ENCODE peak calls at places on chromosome 20, in seven cellular contexts. One of them, this sample, is unnamed.

GRCh38 chr20:14337400-14338171 is at the start of gene FLRT3:
- DNase-seq in cardiac fibroblast: peak; percentile 86
- DNase-seq in B cell: peak; percentile 45
- DNase-seq in activated naive CD4-positive, alpha-beta T cell treated with anti-CD3 and anti-CD28 coated beads for 36 hours: peak; percentile 28
- DNase-seq in fibroblast of the aortic adventitia: peak; percentile 97
- DNase-seq in natural killer cell: no peak
- DNase-seq in OCI-LY7: peak; percentile 43
- DNase-seq in this sample: no peak

GRCh38 chr20:51966296-51966971 is 164.1 kb upstream of the SALL4 start:
- DNase-seq in cardiac fibroblast: peak; percentile 85
- DNase-seq in B cell: no peak
- DNase-seq in fibroblast of the aortic adventitia: peak; percentile 80
- DNase-seq in OCI-LY7: peak; percentile 55
- DNase-seq in activated naive CD4-positive, alpha-beta T cell treated with anti-CD3 and anti-CD28 coated beads for 36 hours: peak; percentile 19
- DNase-seq in natural killer cell: no peak
- DNase-seq in this sample: no peak

GRCh38 chr20:10877345-10877744 is 203.5 kb upstream of the JAG1 start:
- DNase-seq in activated naive CD4-positive, alpha-beta T cell treated with anti-CD3 and anti-CD28 coated beads for 36 hours: no peak
- DNase-seq in fibroblast of the aortic adventitia: peak; percentile 85
- DNase-seq in OCI-LY7: no peak
- DNase-seq in B cell: no peak
- DNase-seq in natural killer cell: no peak
- DNase-seq in cardiac fibroblast: no peak
- DNase-seq in this sample: no peak

GRCh38 chr20:43689165-43689564 is 22.3 kb downstream of the MYBL2 start:
- DNase-seq in cardiac fibroblast: no peak
- DNase-seq in natural killer cell: no peak
- DNase-seq in B cell: no peak
- DNase-seq in fibroblast of the aortic adventitia: no peak
- DNase-seq in OCI-LY7: no peak
- DNase-seq in activated naive CD4-positive, alpha-beta T cell treated with anti-CD3 and anti-CD28 coated beads for 36 hours: peak; percentile 60
- DNase-seq in this sample: no peak

GRCh38 chr20:2132461-2132901 is 30.9 kb downstream of the STK35 start:
- DNase-seq in natural killer cell: no peak
- DNase-seq in OCI-LY7: no peak
- DNase-seq in fibroblast of the aortic adventitia: no peak
- DNase-seq in activated naive CD4-positive, alpha-beta T cell treated with anti-CD3 and anti-CD28 coated beads for 36 hours: no peak
- DNase-seq in cardiac fibroblast: no peak
- DNase-seq in B cell: no peak
- DNase-seq in this sample: no peak

GRCh38 chr20:58709013-58709702 is 16.6 kb downstream of the NPEPL1 start:
- DNase-seq in natural killer cell: peak; percentile 4
- DNase-seq in cardiac fibroblast: no peak
- DNase-seq in B cell: no peak
- DNase-seq in fibroblast of the aortic adventitia: no peak
- DNase-seq in activated naive CD4-positive, alpha-beta T cell treated with anti-CD3 and anti-CD28 coated beads for 36 hours: no peak
- DNase-seq in OCI-LY7: no peak
- DNase-seq in this sample: no peak

GRCh38 chr20:47088339-47088738 is 193.7 kb downstream of the EYA2 start:
- DNase-seq in activated naive CD4-positive, alpha-beta T cell treated with anti-CD3 and anti-CD28 coated beads for 36 hours: no peak
- DNase-seq in B cell: no peak
- DNase-seq in fibroblast of the aortic adventitia: no peak
- DNase-seq in natural killer cell: no peak
- DNase-seq in OCI-LY7: no peak
- DNase-seq in cardiac fibroblast: no peak
- DNase-seq in this sample: no peak

GRCh38 chr20:58544301-58544700 is 29.1 kb upstream of the APCDD1L start:
- DNase-seq in natural killer cell: no peak
- DNase-seq in OCI-LY7: no peak
- DNase-seq in B cell: no peak
- DNase-seq in activated naive CD4-positive, alpha-beta T cell treated with anti-CD3 and anti-CD28 coated beads for 36 hours: no peak
- DNase-seq in fibroblast of the aortic adventitia: no peak
- DNase-seq in cardiac fibroblast: no peak
- DNase-seq in this sample: no peak

GRCh38 chr20:33803921-33804337 is 7.2 kb upstream of the CHMP4B start:
- DNase-seq in activated naive CD4-positive, alpha-beta T cell treated with anti-CD3 and anti-CD28 coated beads for 36 hours: no peak
- DNase-seq in natural killer cell: no peak
- DNase-seq in fibroblast of the aortic adventitia: peak; percentile 87
- DNase-seq in cardiac fibroblast: peak; percentile 76
- DNase-seq in B cell: no peak
- DNase-seq in OCI-LY7: no peak
- DNase-seq in this sample: no peak

GRCh38 chr20:48025061-48025515 is 239.8 kb upstream of the SULF2 start:
- DNase-seq in activated naive CD4-positive, alpha-beta T cell treated with anti-CD3 and anti-CD28 coated beads for 36 hours: no peak
- DNase-seq in natural killer cell: no peak
- DNase-seq in fibroblast of the aortic adventitia: peak; percentile 76
- DNase-seq in OCI-LY7: peak; percentile 15
- DNase-seq in B cell: no peak
- DNase-seq in cardiac fibroblast: peak; percentile 21
- DNase-seq in this sample: no peak

GRCh38 chr20:3655032-3655405 is 8.2 kb downstream of the GFRA4 start:
- DNase-seq in B cell: no peak
- DNase-seq in OCI-LY7: no peak
- DNase-seq in natural killer cell: no peak
- DNase-seq in cardiac fibroblast: no peak
- DNase-seq in activated naive CD4-positive, alpha-beta T cell treated with anti-CD3 and anti-CD28 coated beads for 36 hours: no peak
- DNase-seq in fibroblast of the aortic adventitia: no peak
- DNase-seq in this sample: no peak

GRCh38 chr20:50305636-50306477 is 115.2 kb downstream of the CEBPB start:
- DNase-seq in fibroblast of the aortic adventitia: peak; percentile 49
- DNase-seq in cardiac fibroblast: peak; percentile 73
- DNase-seq in B cell: no peak
- DNase-seq in OCI-LY7: no peak
- DNase-seq in activated naive CD4-positive, alpha-beta T cell treated with anti-CD3 and anti-CD28 coated beads for 36 hours: no peak
- DNase-seq in natural killer cell: no peak
- DNase-seq in this sample: no peak

GRCh38 chr20:24403410-24403809 is 66.0 kb upstream of the SYNDIG1 start:
- DNase-seq in fibroblast of the aortic adventitia: peak; percentile 36
- DNase-seq in activated naive CD4-positive, alpha-beta T cell treated with anti-CD3 and anti-CD28 coated beads for 36 hours: no peak
- DNase-seq in natural killer cell: no peak
- DNase-seq in OCI-LY7: no peak
- DNase-seq in B cell: no peak
- DNase-seq in cardiac fibroblast: peak; percentile 18
- DNase-seq in this sample: no peak

GRCh38 chr20:53905019-53905847 is 165.2 kb downstream of the BCAS1 start:
- DNase-seq in OCI-LY7: no peak
- DNase-seq in activated naive CD4-positive, alpha-beta T cell treated with anti-CD3 and anti-CD28 coated beads for 36 hours: no peak
- DNase-seq in B cell: no peak
- DNase-seq in fibroblast of the aortic adventitia: no peak
- DNase-seq in cardiac fibroblast: no peak
- DNase-seq in natural killer cell: no peak
- DNase-seq in this sample: no peak

GRCh38 chr20:33733654-33734576 is 2.1 kb downstream of the ZNF341 start:
- DNase-seq in fibroblast of the aortic adventitia: peak; percentile 81
- DNase-seq in cardiac fibroblast: peak; percentile 86
- DNase-seq in natural killer cell: no peak
- DNase-seq in B cell: peak; percentile 70
- DNase-seq in activated naive CD4-positive, alpha-beta T cell treated with anti-CD3 and anti-CD28 coated beads for 36 hours: no peak
- DNase-seq in OCI-LY7: peak; percentile 65
- DNase-seq in this sample: no peak

This sample was measured in stimulated activated CD8-positive, alpha-beta memory T cell treated with anti-CD3 and anti-CD28 coated beads, Interleukin-12 subunit alpha, Interleukin-12 subunit beta, amount 100 ng/mL, for 1 hour.